ENCODE peak calls at places on chromosomes 2 and 18, in ten cellular contexts. O is T-helper 2 cell; F is HCT116; E is astrocyte of the spinal cord; Y is NCI-H1694 treated with DMSO at 0.1 percent for 48 hours; P is GM20000; A is DMS 273 treated with DMSO at 0.1 percent for 48 hours; V is T47D; N is stimulated activated CD8-positive, alpha-beta memory T cell treated with anti-CD3 and anti-CD28 coated beads, Interleukin-12 subunit alpha, Interleukin-12 subunit beta, amount 100 ng/mL, for 1 hour; G is brain microvascular endothelial cell. J is an unnamed sample.

GRCh38 chr2:96953611-96954489 is 32.5 kb downstream of the FAM178B start:
- DNase-seq in O (peak; percentile 52), F (no peak), E (no peak), Y (no peak), P (peak; percentile 51), A (no peak), V (no peak), N (no peak), G (no peak), J (no peak)

GRCh38 chr2:241724259-241724974 is 10.0 kb upstream of the D2HGDH start:
- DNase-seq in O (no peak), F (no peak), E (no peak), Y (no peak), P (peak; percentile 28), A (no peak), V (no peak), N (no peak), G (no peak), J (no peak)

GRCh38 chr2:15816674-15817406 is 123.5 kb upstream of the MYCN start:
- DNase-seq in O (no peak), F (no peak), E (no peak), Y (no peak), P (no peak), A (no peak), V (no peak), N (no peak), G (no peak), J (no peak)

GRCh38 chr18:23994361-23994902 is 20.1 kb upstream of the TTC39C start:
- DNase-seq in O (peak; percentile 62), F (peak; percentile 18), E (peak; percentile 91), Y (no peak), P (no peak), A (peak; percentile 39), V (no peak), N (no peak), G (peak; percentile 73), J (no peak)

GRCh38 chr2:181632733-181633401 is 24.0 kb downstream of the CERKL start:
- DNase-seq in O (no peak), F (no peak), E (no peak), Y (no peak), P (peak; percentile 11), A (peak; percentile 92), V (no peak), N (no peak), G (no peak), J (no peak)

GRCh38 chr2:28052691-28053090 is 162.2 kb downstream of the BABAM2 start:
- DNase-seq in O (no peak), F (no peak), E (peak; percentile 29), Y (no peak), P (no peak), A (no peak), V (no peak), N (no peak), G (no peak), J (no peak)

GRCh38 chr18:34342960-34343359 is 118.2 kb upstream of the NOL4 start:
- DNase-seq in O (no peak), F (no peak), E (peak; percentile 72), Y (no peak), P (no peak), A (no peak), V (no peak), N (no peak), G (peak; percentile 29), J (no peak)

GRCh38 chr2:169106563-169107545 is 37.5 kb downstream of the DHRS9 start:
- DNase-seq in O (peak; percentile 78), F (no peak), E (no peak), Y (no peak), P (no peak), A (no peak), V (no peak), N (no peak), G (no peak), J (no peak)

GRCh38 chr2:173134703-173135102 is 59.1 kb downstream of the MAP3K20 start:
- DNase-seq in O (peak; percentile 59), F (no peak), E (no peak), Y (no peak), P (no peak), A (no peak), V (no peak), N (no peak), G (no peak), J (no peak)

GRCh38 chr2:73156539-73157124 is 43.9 kb upstream of the RAB11FIP5 start:
- DNase-seq in O (peak; percentile 44), F (peak; percentile 31), E (peak; percentile 63), Y (peak; percentile 52), P (peak; percentile 26), A (peak; percentile 29), V (no peak), N (no peak), G (peak; percentile 38), J (peak; percentile 49)

GRCh38 chr2:64311948-64312621 is 141.9 kb upstream of the LGALSL start:
- DNase-seq in O (no peak), F (peak; percentile 71), E (peak; percentile 74), Y (peak; percentile 80), P (no peak), A (peak; percentile 19), V (peak; percentile 54), N (no peak), G (peak; percentile 97), J (peak; percentile 80)

GRCh38 chr18:11859903-11860407 is 8.7 kb downstream of the CHMP1B start:
- DNase-seq in O (peak; percentile 8), F (peak; percentile 83), E (peak; percentile 85), Y (no peak), P (no peak), A (no peak), V (no peak), N (no peak), G (peak; percentile 91), J (no peak)

GRCh38 chr2:10447300-10448207 is 573 bp downstream of the ODC1 start:
- DNase-seq in O (peak; percentile 85), F (no peak), E (peak; percentile 44), Y (peak; percentile 55), P (peak; percentile 85), A (peak; percentile 19), V (peak; percentile 16), N (peak; percentile 6), G (peak; percentile 30), J (peak; percentile 45)

GRCh38 chr2:44510246-44510645 is 148.5 kb downstream of the CAMKMT start:
- DNase-seq in O (no peak), F (no peak), E (no peak), Y (no peak), P (no peak), A (no peak), V (no peak), N (no peak), G (no peak), J (no peak)

GRCh38 chr2:28979576-28980366 is 1.3 kb upstream of the TOGARAM2 start:
- DNase-seq in O (no peak), F (no peak), E (no peak), Y (no peak), P (no peak), A (no peak), V (no peak), N (no peak), G (no peak), J (no peak)

GRCh38 chr2:96866149-96866548 is 3.7 kb downstream of the SEMA4C start:
- DNase-seq in O (no peak), F (no peak), E (no peak), Y (no peak), P (no peak), A (no peak), V (no peak), N (no peak), G (no peak), J (no peak)